ENCODE peak calls at places on chromosomes 6 and 20, in ten cellular contexts. One of them, this sample, is unnamed. For H3K36me3, the result is how much of the 10 kb centered on the place peaks cover.

GRCh38 chr6:6152060-6152459 is 145.3 kb upstream of the NRN1 start:
- DNase-seq in adrenal gland: no peak
- DNase-seq in bronchial epithelial cell: no peak
- DNase-seq in prostate gland: no peak
- DNase-seq in tibial nerve: no peak
- DNase-seq in ascending aorta: no peak
- DNase-seq in GM23338: no peak
- DNase-seq in left ventricle myocardium inferior: no peak
- DNase-seq in brain microvascular endothelial cell: no peak
- DNase-seq in IMR-90: no peak
- DNase-seq in this sample: no peak

GRCh38 chr6:159109391-159109790 is 59.8 kb upstream of the FNDC1 start:
- DNase-seq in brain microvascular endothelial cell: no peak
- DNase-seq in IMR-90: no peak
- DNase-seq in tibial nerve: no peak
- DNase-seq in adrenal gland: no peak
- DNase-seq in GM23338: no peak
- DNase-seq in prostate gland: no peak
- DNase-seq in ascending aorta: peak
- DNase-seq in left ventricle myocardium inferior: no peak
- DNase-seq in bronchial epithelial cell: no peak
- DNase-seq in this sample: no peak

GRCh38 chr6:17280138-17280537 is 1.0 kb upstream of the RBM24 start:
- DNase-seq in tibial nerve: no peak
- DNase-seq in IMR-90: no peak
- DNase-seq in brain microvascular endothelial cell: no peak
- DNase-seq in ascending aorta: no peak
- DNase-seq in GM23338: no peak
- DNase-seq in left ventricle myocardium inferior: no peak
- DNase-seq in prostate gland: no peak
- DNase-seq in bronchial epithelial cell: no peak
- DNase-seq in adrenal gland: no peak
- DNase-seq in this sample: no peak

GRCh38 chr6:105608711-105609374 is 206.0 kb upstream of the PREP start:
- DNase-seq in tibial nerve: no peak
- DNase-seq in GM23338: no peak
- DNase-seq in brain microvascular endothelial cell: peak
- DNase-seq in bronchial epithelial cell: peak
- DNase-seq in prostate gland: no peak
- DNase-seq in adrenal gland: no peak
- DNase-seq in IMR-90: peak
- DNase-seq in ascending aorta: no peak
- DNase-seq in left ventricle myocardium inferior: no peak
- DNase-seq in this sample: no peak

GRCh38 chr6:112475083-112475482 is 128.0 kb downstream of the RFPL4B start:
- DNase-seq in tibial nerve: no peak
- DNase-seq in ascending aorta: no peak
- DNase-seq in prostate gland: no peak
- DNase-seq in adrenal gland: no peak
- DNase-seq in GM23338: no peak
- DNase-seq in brain microvascular endothelial cell: peak
- DNase-seq in bronchial epithelial cell: no peak
- DNase-seq in IMR-90: peak
- DNase-seq in left ventricle myocardium inferior: no peak
- DNase-seq in this sample: no peak

GRCh38 chr6:112223070-112223861 is 31.1 kb downstream of the LAMA4 start:
- DNase-seq in bronchial epithelial cell: no peak
- DNase-seq in brain microvascular endothelial cell: peak
- DNase-seq in left ventricle myocardium inferior: no peak
- DNase-seq in adrenal gland: no peak
- DNase-seq in IMR-90: peak
- DNase-seq in prostate gland: no peak
- DNase-seq in ascending aorta: no peak
- DNase-seq in GM23338: no peak
- DNase-seq in tibial nerve: no peak
- DNase-seq in this sample: no peak

GRCh38 chr6:157317129-157317814 is 6.0 kb downstream of the TMEM242 start:
- DNase-seq in bronchial epithelial cell: peak
- DNase-seq in prostate gland: peak
- DNase-seq in ascending aorta: peak
- DNase-seq in GM23338: no peak
- DNase-seq in adrenal gland: peak
- DNase-seq in tibial nerve: peak
- DNase-seq in IMR-90: peak
- DNase-seq in brain microvascular endothelial cell: peak
- DNase-seq in left ventricle myocardium inferior: peak
- DNase-seq in this sample: peak

GRCh38 chr6:123380257-123380656 is 256.5 kb downstream of the TRDN start:
- DNase-seq in brain microvascular endothelial cell: peak
- DNase-seq in left ventricle myocardium inferior: no peak
- DNase-seq in tibial nerve: no peak
- DNase-seq in bronchial epithelial cell: peak
- DNase-seq in ascending aorta: no peak
- DNase-seq in GM23338: peak
- DNase-seq in IMR-90: no peak
- DNase-seq in prostate gland: no peak
- DNase-seq in adrenal gland: no peak
- DNase-seq in this sample: no peak

GRCh38 chr6:168670386-168670985 is 229.5 kb downstream of the SMOC2 start:
- DNase-seq in left ventricle myocardium inferior: no peak
- DNase-seq in GM23338: no peak
- DNase-seq in prostate gland: no peak
- DNase-seq in IMR-90: no peak
- DNase-seq in bronchial epithelial cell: no peak
- DNase-seq in adrenal gland: no peak
- DNase-seq in tibial nerve: no peak
- DNase-seq in ascending aorta: peak
- DNase-seq in brain microvascular endothelial cell: no peak
- DNase-seq in this sample: no peak

GRCh38 chr6:26268659-26269402 is 96.2 kb upstream of the BTN3A2 start:
- DNase-seq in left ventricle myocardium inferior: no peak
- DNase-seq in GM23338: peak
- DNase-seq in tibial nerve: no peak
- DNase-seq in prostate gland: no peak
- DNase-seq in IMR-90: peak
- DNase-seq in brain microvascular endothelial cell: no peak
- DNase-seq in ascending aorta: no peak
- DNase-seq in adrenal gland: no peak
- DNase-seq in bronchial epithelial cell: peak
- DNase-seq in this sample: no peak

GRCh38 chr6:498795-499231 is 107.3 kb downstream of the IRF4 start:
- DNase-seq in ascending aorta: no peak
- DNase-seq in IMR-90: peak
- DNase-seq in GM23338: no peak
- DNase-seq in prostate gland: no peak
- DNase-seq in left ventricle myocardium inferior: no peak
- DNase-seq in tibial nerve: no peak
- DNase-seq in brain microvascular endothelial cell: peak
- DNase-seq in adrenal gland: no peak
- DNase-seq in bronchial epithelial cell: no peak
- DNase-seq in this sample: no peak

GRCh38 chr6:113271437-113271836 is 585.7 kb upstream of the MARCKS start:
- DNase-seq in brain microvascular endothelial cell: no peak
- DNase-seq in adrenal gland: no peak
- DNase-seq in prostate gland: no peak
- DNase-seq in left ventricle myocardium inferior: no peak
- DNase-seq in tibial nerve: peak
- DNase-seq in bronchial epithelial cell: no peak
- DNase-seq in GM23338: no peak
- DNase-seq in IMR-90: no peak
- DNase-seq in ascending aorta: no peak
- DNase-seq in this sample: no peak

GRCh38 chr6:15602144-15602543 is 60.7 kb downstream of the DTNBP1 start:
- DNase-seq in adrenal gland: no peak
- DNase-seq in bronchial epithelial cell: no peak
- DNase-seq in IMR-90: no peak
- DNase-seq in GM23338: no peak
- DNase-seq in left ventricle myocardium inferior: peak
- DNase-seq in prostate gland: no peak
- DNase-seq in ascending aorta: no peak
- DNase-seq in tibial nerve: no peak
- DNase-seq in brain microvascular endothelial cell: no peak
- DNase-seq in this sample: no peak

GRCh38 chr6:15608406-15608805 is 54.4 kb downstream of the DTNBP1 start:
- DNase-seq in GM23338: no peak
- DNase-seq in adrenal gland: peak
- DNase-seq in bronchial epithelial cell: peak
- DNase-seq in brain microvascular endothelial cell: peak
- DNase-seq in tibial nerve: no peak
- DNase-seq in prostate gland: no peak
- DNase-seq in ascending aorta: no peak
- DNase-seq in left ventricle myocardium inferior: no peak
- DNase-seq in IMR-90: peak
- DNase-seq in this sample: no peak

GRCh38 chr6:15606347-15606746 is 56.5 kb downstream of the DTNBP1 start:
- DNase-seq in GM23338: no peak
- DNase-seq in bronchial epithelial cell: no peak
- DNase-seq in tibial nerve: no peak
- DNase-seq in ascending aorta: no peak
- DNase-seq in adrenal gland: no peak
- DNase-seq in prostate gland: no peak
- DNase-seq in brain microvascular endothelial cell: no peak
- DNase-seq in left ventricle myocardium inferior: no peak
- DNase-seq in IMR-90: no peak
- DNase-seq in this sample: no peak

GRCh38 chr6:15607603-15608002 is 55.2 kb downstream of the DTNBP1 start:
- DNase-seq in left ventricle myocardium inferior: no peak
- DNase-seq in IMR-90: no peak
- DNase-seq in ascending aorta: no peak
- DNase-seq in prostate gland: no peak
- DNase-seq in adrenal gland: no peak
- DNase-seq in bronchial epithelial cell: no peak
- DNase-seq in GM23338: no peak
- DNase-seq in tibial nerve: no peak
- DNase-seq in brain microvascular endothelial cell: no peak
- DNase-seq in this sample: no peak
- H3K4me3 ChIP-seq in left ventricle myocardium inferior: no peak
- H3K4me3 ChIP-seq in IMR-90: no peak
- H3K4me3 ChIP-seq in ascending aorta: no peak
- H3K4me3 ChIP-seq in prostate gland: no peak
- H3K4me3 ChIP-seq in adrenal gland: no peak
- H3K4me3 ChIP-seq in bronchial epithelial cell: no peak
- H3K4me3 ChIP-seq in GM23338: no peak
- H3K4me3 ChIP-seq in tibial nerve: no peak
- H3K4me3 ChIP-seq in brain microvascular endothelial cell: no peak
- H3K4me3 ChIP-seq in this sample: no peak

DNA sequence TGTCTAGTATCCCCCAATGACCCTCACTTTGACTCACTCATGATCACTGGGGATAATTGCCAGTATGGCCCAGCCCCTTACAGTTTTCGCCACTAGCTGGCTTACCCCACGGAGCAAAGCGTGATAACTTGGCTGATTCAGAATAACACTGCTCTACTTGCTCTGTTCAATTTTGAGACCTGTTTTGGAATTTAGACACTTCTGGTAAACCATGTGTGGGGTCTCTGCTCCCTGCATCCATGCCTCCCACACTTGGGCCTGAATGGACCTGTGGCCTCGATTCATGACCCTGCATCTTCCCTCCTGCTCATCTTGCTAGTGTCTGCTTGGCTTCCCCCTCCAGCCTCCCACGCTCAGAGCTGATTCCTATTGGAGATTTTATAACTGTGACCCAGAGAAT is 48.9 kb downstream of the FOXA2 start:
- DNase-seq in IMR-90: no peak
- DNase-seq in bronchial epithelial cell: no peak
- DNase-seq in brain microvascular endothelial cell: no peak
- DNase-seq in tibial nerve: no peak
- DNase-seq in prostate gland: no peak
- DNase-seq in ascending aorta: no peak
- DNase-seq in adrenal gland: no peak
- DNase-seq in left ventricle myocardium inferior: no peak
- DNase-seq in GM23338: no peak
- DNase-seq in this sample: no peak
- H3K36me3 ChIP-seq in IMR-90: under half
- H3K36me3 ChIP-seq in bronchial epithelial cell: under half
- H3K36me3 ChIP-seq in brain microvascular endothelial cell: under half
- H3K36me3 ChIP-seq in tibial nerve: under half
- H3K36me3 ChIP-seq in prostate gland: under half
- H3K36me3 ChIP-seq in ascending aorta: under half
- H3K36me3 ChIP-seq in adrenal gland: under half
- H3K36me3 ChIP-seq in left ventricle myocardium inferior: under half
- H3K36me3 ChIP-seq in GM23338: under half
- H3K36me3 ChIP-seq in this sample: under half

DNA sequence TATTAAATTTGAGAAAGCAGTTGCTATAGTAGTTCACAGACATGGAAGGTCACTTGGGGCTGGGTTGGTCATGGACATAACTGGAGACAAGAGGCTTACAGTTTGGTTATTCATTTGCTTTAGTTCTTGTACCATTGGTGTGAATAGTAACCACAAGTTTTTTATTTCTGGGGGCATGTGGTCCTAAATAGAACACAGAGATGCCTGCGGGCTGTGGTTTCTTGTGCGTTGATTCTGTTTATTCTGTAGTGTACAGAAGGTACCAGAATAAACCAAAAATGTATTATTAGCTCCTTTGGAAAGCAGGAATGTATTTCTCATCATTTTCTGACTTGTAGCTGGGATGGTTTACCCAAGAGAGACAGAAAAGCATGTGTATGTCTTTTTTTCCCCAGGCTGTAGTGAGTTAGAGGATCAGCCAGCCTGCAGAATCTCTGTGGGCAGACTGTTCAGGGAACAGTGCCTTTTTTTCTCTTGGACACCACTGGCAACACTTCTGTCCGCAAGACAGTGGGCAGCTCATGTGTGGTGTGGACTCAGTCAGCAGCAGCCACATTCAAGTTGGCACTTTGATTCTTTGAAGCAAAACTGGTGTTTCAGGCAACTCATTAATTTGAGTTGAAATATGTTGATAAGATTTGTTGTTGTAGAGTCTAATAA is 122.1 kb downstream of the LRRC1 start:
- DNase-seq in adrenal gland: no peak
- DNase-seq in IMR-90: no peak
- DNase-seq in left ventricle myocardium inferior: no peak
- DNase-seq in brain microvascular endothelial cell: no peak
- DNase-seq in bronchial epithelial cell: no peak
- DNase-seq in tibial nerve: no peak
- DNase-seq in GM23338: no peak
- DNase-seq in ascending aorta: no peak
- DNase-seq in prostate gland: no peak
- DNase-seq in this sample: no peak
- H3K4me3 ChIP-seq in adrenal gland: no peak
- H3K4me3 ChIP-seq in IMR-90: no peak
- H3K4me3 ChIP-seq in left ventricle myocardium inferior: no peak
- H3K4me3 ChIP-seq in brain microvascular endothelial cell: no peak
- H3K4me3 ChIP-seq in bronchial epithelial cell: no peak
- H3K4me3 ChIP-seq in tibial nerve: no peak
- H3K4me3 ChIP-seq in GM23338: no peak
- H3K4me3 ChIP-seq in ascending aorta: no peak
- H3K4me3 ChIP-seq in prostate gland: no peak
- H3K4me3 ChIP-seq in this sample: no peak

DNA sequence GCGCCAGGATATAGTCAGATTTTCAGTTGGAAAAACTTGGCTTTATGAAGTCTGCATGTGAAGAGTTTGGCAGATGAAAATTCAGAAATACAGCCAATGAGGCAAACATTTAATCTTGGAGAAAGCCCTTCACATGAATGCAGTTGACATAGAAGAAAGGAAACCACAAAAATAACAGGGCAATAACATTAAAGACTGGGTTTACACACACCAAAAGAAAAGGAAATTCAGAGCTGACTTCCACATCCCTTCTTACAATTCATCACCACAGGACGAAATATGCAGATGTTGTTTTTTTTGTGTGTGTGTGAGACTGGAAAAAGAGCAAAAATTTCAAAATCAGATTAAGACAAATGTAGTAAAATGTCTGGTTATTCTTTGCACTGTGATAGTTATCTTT is 69.8 kb upstream of the HEY2 start:
- DNase-seq in GM23338: no peak
- DNase-seq in bronchial epithelial cell: no peak
- DNase-seq in left ventricle myocardium inferior: no peak
- DNase-seq in prostate gland: no peak
- DNase-seq in ascending aorta: no peak
- DNase-seq in tibial nerve: no peak
- DNase-seq in adrenal gland: no peak
- DNase-seq in IMR-90: no peak
- DNase-seq in brain microvascular endothelial cell: no peak
- DNase-seq in this sample: no peak
- H3K36me3 ChIP-seq in GM23338: under half
- H3K36me3 ChIP-seq in bronchial epithelial cell: under half
- H3K36me3 ChIP-seq in left ventricle myocardium inferior: under half
- H3K36me3 ChIP-seq in prostate gland: under half
- H3K36me3 ChIP-seq in ascending aorta: under half
- H3K36me3 ChIP-seq in tibial nerve: under half
- H3K36me3 ChIP-seq in adrenal gland: under half
- H3K36me3 ChIP-seq in IMR-90: under half
- H3K36me3 ChIP-seq in brain microvascular endothelial cell: under half
- H3K36me3 ChIP-seq in this sample: under half